ENCODE peak calls at places on chromosome 19, in five cellular contexts. F is transverse colon, L is testis, D is dorsolateral prefrontal cortex, K is cardiac fibroblast. R is an unnamed sample.

GRCh38 chr19:2491130-2491801 is 15.3 kb downstream of the GADD45B start:
- DNase-seq in F (peak; percentile 96), K (peak; percentile 86), L (no peak), D (no peak), R (no peak)

GRCh38 chr19:16585808-16586476 is 13.7 kb upstream of the SLC35E1 start:
- DNase-seq in L (no peak), K (no peak), D (no peak), F (peak; percentile 62), R (no peak)

GRCh38 chr19:2016041-2016807 is 710 bp upstream of the BTBD2 start:
- DNase-seq in D (peak; percentile 57), K (peak; percentile 93), L (peak; percentile 79), F (peak; percentile 84), R (peak; percentile 49)

GRCh38 chr19:45768644-45769053 is 403 bp downstream of the SIX5 start:
- DNase-seq in L (peak; percentile 26), F (peak; percentile 50), D (no peak), K (peak; percentile 61), R (no peak)

GRCh38 chr19:41774515-41774980 is 19.2 kb downstream of the CEACAM6 start:
- DNase-seq in L (no peak), D (no peak), F (peak; percentile 84), K (no peak), R (no peak)

GRCh38 chr19:31639306-31639705 is 290.1 kb upstream of the TSHZ3 start:
- DNase-seq in K (no peak), F (no peak), D (no peak), L (no peak), R (no peak)

GRCh38 chr19:35279374-35279773 is 3.0 kb upstream of the HAMP start:
- DNase-seq in K (no peak), L (no peak), D (no peak), F (no peak), R (no peak)

GRCh38 chr19:10513223-10513622 is 4.0 kb downstream of the S1PR5 start:
- DNase-seq in D (no peak), K (no peak), L (no peak), F (no peak), R (no peak)

GRCh38 chr19:2376784-2377519 is 16.9 kb downstream of the TMPRSS9 start:
- DNase-seq in K (no peak), L (no peak), D (no peak), F (no peak), R (no peak)

GRCh38 chr19:38913958-38914357 is 2.0 kb upstream of the CCER2 start:
- DNase-seq in L (no peak), D (no peak), K (no peak), F (no peak), R (no peak)

GRCh38 chr19:4738734-4739133 is 15.1 kb upstream of the DPP9 start:
- DNase-seq in D (no peak), F (no peak), K (no peak), L (no peak), R (no peak)

GRCh38 chr19:56105090-56105701 is 15.9 kb downstream of the ZNF787 start:
- DNase-seq in D (peak; percentile 74), L (peak; percentile 85), F (peak; percentile 89), K (peak; percentile 63), R (peak; percentile 85)

GRCh38 chr19:35206379-35206778 is 22.2 kb downstream of the FAM187B start:
- DNase-seq in L (no peak), D (no peak), F (peak; percentile 46), K (no peak), R (no peak)

GRCh38 chr19:31349160-31349881 is at the start of gene TSHZ3:
- DNase-seq in L (peak; percentile 72), F (peak; percentile 72), K (peak; percentile 94), D (peak; percentile 24), R (peak; percentile 78)

GRCh38 chr19:6223461-6224307 is 56.1 kb downstream of the MLLT1 start:
- DNase-seq in D (peak; percentile 92), L (no peak), F (no peak), K (no peak), R (peak; percentile 53)

GRCh38 chr19:47723573-47723923 is 10.3 kb downstream of the EHD2 start:
- DNase-seq in L (peak; percentile 66), D (no peak), F (peak; percentile 59), K (peak; percentile 93), R (no peak)

GRCh38 chr19:41906916-41907680 is 21.2 kb downstream of the ERFL start:
- DNase-seq in F (no peak), K (no peak), D (no peak), L (no peak), R (no peak)

GRCh38 chr19:8141726-8142524 is 7.5 kb downstream of the FBN3 start:
- DNase-seq in L (no peak), D (no peak), K (no peak), F (no peak), R (no peak)

GRCh38 chr19:29823581-29824330 is 12.0 kb downstream of the CCNE1 start:
- DNase-seq in L (no peak), D (no peak), K (no peak), F (no peak), R (no peak)

GRCh38 chr19:45568732-45569131 is 15.9 kb downstream of the OPA3 start:
- DNase-seq in L (no peak), F (no peak), K (peak; percentile 68), D (no peak), R (no peak)

GRCh38 chr19:1254081-1254527 is 5.7 kb downstream of the MIDN start:
- DNase-seq in D (no peak), F (peak; percentile 35), L (peak; percentile 74), K (no peak), R (no peak)

GRCh38 chr19:21463449-21464105 is 41.8 kb upstream of the ZNF429 start:
- DNase-seq in D (peak; percentile 85), F (peak; percentile 17), L (peak; percentile 95), K (no peak), R (peak; percentile 87)

GRCh38 chr19:55613396-55613795 is 7.9 kb downstream of the ZNF865 start:
- DNase-seq in F (no peak), K (no peak), D (no peak), L (no peak), R (no peak)

GRCh38 chr19:16084067-16084685 is 7.9 kb downstream of the TPM4 start:
- DNase-seq in K (no peak), F (no peak), L (no peak), D (no peak), R (no peak)

GRCh38 chr19:29896790-29897189 is 45.2 kb upstream of the URI1 start:
- DNase-seq in K (no peak), D (no peak), L (no peak), F (no peak), R (no peak)

GRCh38 chr19:33406521-33407139 is 33.1 kb downstream of the CEBPG start:
- DNase-seq in D (peak; percentile 76), L (peak; percentile 79), F (peak; percentile 82), K (peak; percentile 63), R (peak; percentile 90)

GRCh38 chr19:13782537-13782936 is 8.3 kb downstream of the C19orf53 start:
- DNase-seq in K (no peak), L (no peak), D (no peak), F (no peak), R (no peak)
- TF ChIP-seq CTCF in K (no peak), L (no peak), D (no peak), F (no peak), R (no peak)

GRCh38 chr19:50794074-50794777 is 4.0 kb downstream of the ACP4 start:
- DNase-seq in D (no peak), K (no peak), F (peak; percentile 38), L (no peak), R (no peak)
- TF ChIP-seq CTCF in D (no peak), K (peak; percentile 8), F (no peak), L (no peak), R (no peak)

GRCh38 chr19:18304496-18305312 is 18.2 kb downstream of the LSM4 start:
- DNase-seq in K (peak; percentile 87), D (peak; percentile 42), L (peak; percentile 85), F (peak; percentile 75), R (peak; percentile 65)
- TF ChIP-seq CTCF in K (no peak), D (no peak), L (no peak), F (no peak), R (no peak)

DNA sequence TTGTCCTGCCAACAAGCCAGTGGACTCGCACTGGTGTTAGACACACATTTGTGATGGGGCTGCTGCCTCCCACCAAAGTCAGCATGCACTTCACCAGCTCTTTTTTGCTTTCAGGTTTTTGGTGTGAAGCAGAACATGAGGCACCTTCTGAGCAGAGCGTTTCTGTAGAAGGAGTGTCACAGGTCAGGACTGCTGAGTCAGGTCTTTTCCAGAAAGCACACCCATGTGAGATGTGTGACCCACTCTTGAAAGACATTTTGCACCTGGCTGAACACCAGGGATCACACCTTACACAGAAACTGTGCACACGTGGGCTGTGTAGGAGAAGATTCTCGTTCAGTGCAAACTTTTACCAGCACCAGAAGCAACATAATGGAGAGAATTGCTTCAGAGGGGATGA is 4.8 kb downstream of the ZNF304 start:
- DNase-seq in F (no peak), D (no peak), L (no peak), K (no peak), R (no peak)
- TF ChIP-seq CTCF in F (no peak), D (no peak), L (no peak), K (no peak), R (no peak)

DNA sequence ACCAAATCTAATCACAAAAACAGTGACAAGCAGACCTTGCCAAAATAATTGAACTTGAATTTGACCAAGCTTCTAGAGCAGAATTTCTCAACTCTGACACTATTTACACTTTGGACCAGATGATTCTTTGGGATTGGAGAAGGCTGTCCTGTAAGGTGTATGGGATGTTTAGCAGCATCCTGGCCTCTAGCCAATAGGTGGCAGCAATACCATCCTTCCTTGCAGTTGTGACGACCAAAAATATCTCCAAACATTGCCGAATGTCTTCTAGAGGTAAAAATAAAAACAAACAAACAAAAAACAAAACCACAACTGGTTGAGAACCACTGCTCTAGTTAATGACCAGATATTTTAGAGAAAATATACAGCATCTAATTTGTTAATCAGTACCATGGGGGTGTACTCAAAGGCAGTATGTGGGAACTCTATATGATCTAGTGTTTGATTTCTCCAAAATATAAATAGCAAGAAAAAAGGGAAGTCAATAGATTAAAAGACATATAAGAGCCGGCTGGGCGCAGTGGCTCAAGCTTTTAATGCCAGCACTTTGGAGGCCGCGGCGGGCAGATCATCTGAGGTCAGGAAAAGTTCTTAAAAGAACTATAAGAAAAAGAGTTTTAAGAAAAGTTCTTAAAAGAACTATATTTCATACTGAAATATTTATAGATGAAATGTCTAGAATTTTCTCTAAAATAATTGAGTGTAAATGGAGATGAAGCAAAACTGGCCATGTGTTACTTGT is 60.9 kb upstream of the ZNF527 start:
- DNase-seq in D (no peak), L (no peak), K (no peak), F (no peak), R (no peak)
- TF ChIP-seq CTCF in D (no peak), L (no peak), K (no peak), F (no peak), R (peak; percentile 10)